ENCODE peak calls at places on chromosomes 4 and X, in seven cellular contexts. G is SK-N-SH, F is HCT116, T is K562, X is HepG2, N is H1, E is GM12878. Q is an unnamed sample.

GRCh38 chrX:38055170-38055847 is 49.0 kb downstream of the SYTL5 start:
- DNase-seq in F (no peak), T (no peak), G (no peak), X (no peak), N (no peak), E (peak), Q (no peak)

GRCh38 chr4:12852338-12853307 is 631.5 kb downstream of the RAB28 start:
- DNase-seq in F (peak), X (peak), N (no peak), E (no peak), G (peak), T (peak), Q (peak)

GRCh38 chrX:104254442-104255115 is at the start of gene ESX1:
- DNase-seq in N (peak), E (no peak), G (no peak), T (no peak), F (no peak), X (no peak), Q (no peak)

GRCh38 chr4:6747690-6748068 is 31.7 kb downstream of the BLOC1S4 start:
- DNase-seq in F (no peak), X (no peak), T (no peak), G (no peak), E (no peak), N (no peak), Q (peak)

GRCh38 chrX:15468036-15468435 is 25.1 kb downstream of the PIR start:
- DNase-seq in F (no peak), X (no peak), T (peak), G (peak), N (no peak), E (no peak), Q (peak)

GRCh38 chrX:69093960-69094935 is 71.0 kb downstream of the PJA1 start:
- DNase-seq in E (no peak), N (peak), G (peak), T (peak), X (peak), F (peak), Q (peak)

GRCh38 chr4:41611881-41612871 is 74.2 kb downstream of the LIMCH1 start:
- DNase-seq in G (peak), T (no peak), X (no peak), E (no peak), N (no peak), F (no peak), Q (no peak)

GRCh38 chrX:150779367-150779766 is 86.2 kb downstream of the MTMR1 start:
- DNase-seq in G (no peak), T (no peak), E (no peak), X (no peak), F (no peak), N (no peak), Q (no peak)

GRCh38 chrX:40469316-40469715 is 111.5 kb upstream of the ATP6AP2 start:
- DNase-seq in T (no peak), G (no peak), N (no peak), E (no peak), F (no peak), X (no peak), Q (peak)

GRCh38 chrX:109049416-109049815 is 313.1 kb upstream of the IRS4 start:
- DNase-seq in F (no peak), N (no peak), T (no peak), G (no peak), E (no peak), X (no peak), Q (no peak)

DNA sequence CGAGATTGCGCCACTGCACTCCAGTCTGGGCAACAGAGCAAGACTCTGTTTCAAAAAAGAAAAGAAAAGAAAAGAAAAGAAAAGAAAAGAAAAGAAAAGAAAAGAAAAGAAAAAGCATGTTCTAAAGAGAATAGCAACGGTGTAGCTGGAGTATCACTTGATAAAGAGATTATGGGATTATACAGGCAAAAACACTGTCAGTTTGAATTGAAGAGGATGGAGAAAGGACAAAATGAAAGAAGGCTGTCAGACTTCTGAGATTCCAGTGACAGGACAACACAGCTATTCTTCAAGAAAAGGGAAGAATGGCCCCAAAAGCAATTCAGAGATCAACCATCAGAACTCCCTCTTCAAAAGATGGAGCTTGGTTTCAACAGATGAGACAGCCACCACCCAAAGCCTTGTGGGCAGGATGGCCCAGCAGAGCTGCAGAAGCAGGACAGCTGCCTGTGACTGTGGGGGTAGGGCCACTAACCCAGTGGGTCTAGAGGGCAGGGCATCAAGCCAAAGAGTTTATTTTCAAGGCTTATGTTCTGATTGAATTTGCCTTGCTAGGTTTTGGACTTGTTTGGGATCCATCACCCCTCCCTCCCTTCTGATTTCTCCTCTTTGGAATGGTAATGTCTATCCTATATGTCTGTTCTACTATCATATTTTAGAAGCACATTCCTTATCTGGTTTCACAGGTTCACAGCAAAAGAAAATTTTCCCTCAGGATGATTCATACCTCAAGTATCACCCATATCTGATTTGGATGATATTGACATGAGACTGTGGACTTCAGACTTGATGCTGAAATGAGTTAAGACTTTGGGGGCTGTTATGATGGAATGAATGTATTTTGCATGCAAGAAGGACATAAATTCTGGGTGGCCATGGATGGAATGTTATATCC is 17.5 kb downstream of the RFC1 start:
- DNase-seq in F (no peak), X (peak), T (peak), G (no peak), E (no peak), N (no peak), Q (no peak)
- TF ChIP-seq JUND in F (no peak), X (no peak), T (peak), G (peak), E (no peak), N (no peak), Q (no peak)

GRCh38 chr4:120672558-120673147 is 249.9 kb downstream of the PRDM5 start:
- DNase-seq in T (no peak), E (no peak), F (no peak), N (no peak), G (no peak), X (no peak), Q (no peak)
- TF ChIP-seq JUND in T (no peak), E (no peak), F (no peak), N (no peak), G (no peak), X (no peak), Q (no peak)

DNA sequence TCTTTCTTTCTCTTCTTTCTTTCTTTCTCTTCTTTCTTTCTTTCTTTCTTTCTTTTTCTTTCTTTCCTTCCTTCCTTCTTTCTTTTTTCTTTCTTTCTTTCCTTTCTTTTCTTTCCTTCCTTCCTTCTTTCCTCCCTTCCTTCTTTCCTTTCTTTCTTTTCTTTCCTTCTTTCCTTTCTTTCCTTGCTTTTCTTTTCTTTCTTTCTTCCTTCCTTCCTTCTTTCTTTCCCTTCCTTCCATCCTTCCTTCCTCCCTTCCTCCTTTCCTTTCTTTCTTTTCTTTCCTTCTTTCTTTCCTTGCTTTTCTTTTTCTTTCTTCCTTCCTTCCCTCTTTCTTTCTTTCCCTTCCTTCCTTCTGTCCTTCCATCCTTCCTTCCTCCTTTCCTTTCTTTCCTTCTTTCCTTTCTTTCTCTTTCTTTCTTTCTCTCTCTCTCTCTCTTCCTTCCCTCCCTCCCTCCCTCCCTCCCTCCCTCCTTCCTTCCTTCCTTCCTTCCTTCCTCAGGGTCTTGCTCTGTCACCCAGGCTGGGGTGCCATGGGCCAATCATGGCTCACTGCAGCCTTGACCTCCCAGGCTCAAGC is 13.6 kb upstream of the SPARCL1 start:
- DNase-seq in T (no peak), F (no peak), N (no peak), X (no peak), G (no peak), E (no peak), Q (no peak)
- TF ChIP-seq JUND in T (no peak), F (no peak), N (no peak), X (no peak), G (no peak), E (no peak), Q (no peak)

GRCh38 chr4:112168719-112169500 is 23.7 kb downstream of the FAM241A start:
- DNase-seq in T (no peak), E (no peak), N (no peak), F (peak), G (no peak), X (no peak), Q (no peak)

GRCh38 chr4:112170451-112170993 is 25.3 kb downstream of the FAM241A start:
- DNase-seq in G (no peak), N (no peak), E (no peak), F (peak), X (peak), T (peak), Q (no peak)

GRCh38 chr4:112172180-112172579 is 26.9 kb downstream of the FAM241A start:
- DNase-seq in T (no peak), F (no peak), G (no peak), X (no peak), N (no peak), E (no peak), Q (no peak)

DNA sequence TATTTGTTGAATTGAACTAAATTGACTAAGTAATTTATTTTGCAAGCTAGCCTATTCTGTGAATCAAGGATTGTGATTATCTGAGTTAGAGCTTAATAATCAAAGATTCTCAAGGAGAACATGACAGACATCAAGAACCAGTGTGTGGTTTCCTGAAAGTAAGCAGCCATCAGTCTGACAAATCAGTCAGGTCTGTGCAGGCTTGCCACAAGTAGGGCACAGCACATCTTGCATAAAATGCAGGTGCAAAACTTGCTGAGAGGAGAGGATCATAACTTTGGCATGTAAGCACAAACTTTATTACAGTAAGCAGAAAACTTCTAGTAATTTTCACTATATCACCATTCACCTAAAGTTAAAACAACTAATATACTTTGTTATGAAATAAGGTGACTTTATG is 22.5 kb downstream of the FAM241A start:
- DNase-seq in E (no peak), G (no peak), N (no peak), T (no peak), F (no peak), X (no peak), Q (no peak)
- TF ChIP-seq JUND in E (no peak), G (no peak), N (no peak), T (no peak), F (no peak), X (no peak), Q (no peak)

DNA sequence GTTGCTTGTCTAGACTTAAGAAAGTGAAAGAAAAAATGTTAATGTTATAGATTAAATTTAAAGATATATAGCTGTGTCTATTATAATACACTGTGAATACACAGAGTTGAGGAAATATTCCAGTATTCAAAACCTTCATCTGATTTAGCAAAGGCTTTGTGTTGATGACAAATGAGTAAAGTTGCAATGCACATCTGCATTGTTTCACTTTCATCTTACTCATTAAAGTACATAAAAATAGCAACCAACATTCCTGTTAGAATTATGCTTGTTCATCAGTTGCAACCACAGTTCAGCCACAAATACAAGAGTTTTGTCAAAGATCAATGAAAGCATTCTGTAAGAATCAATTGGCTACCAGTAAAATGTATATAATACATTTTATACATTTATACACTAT is 346.4 kb upstream of the SLC7A11 start:
- DNase-seq in E (no peak), T (no peak), X (no peak), F (no peak), G (no peak), N (no peak), Q (no peak)
- TF ChIP-seq JUND in E (no peak), T (no peak), X (no peak), F (no peak), G (no peak), N (no peak), Q (no peak)

GRCh38 chrX:13752646-13753045 is 18.1 kb downstream of the OFD1 start:
- DNase-seq in E (no peak), N (no peak), G (no peak), T (no peak), X (no peak), F (no peak), Q (no peak)
- TF ChIP-seq JUND in E (no peak), N (no peak), G (no peak), T (no peak), X (no peak), F (no peak), Q (no peak)

DNA sequence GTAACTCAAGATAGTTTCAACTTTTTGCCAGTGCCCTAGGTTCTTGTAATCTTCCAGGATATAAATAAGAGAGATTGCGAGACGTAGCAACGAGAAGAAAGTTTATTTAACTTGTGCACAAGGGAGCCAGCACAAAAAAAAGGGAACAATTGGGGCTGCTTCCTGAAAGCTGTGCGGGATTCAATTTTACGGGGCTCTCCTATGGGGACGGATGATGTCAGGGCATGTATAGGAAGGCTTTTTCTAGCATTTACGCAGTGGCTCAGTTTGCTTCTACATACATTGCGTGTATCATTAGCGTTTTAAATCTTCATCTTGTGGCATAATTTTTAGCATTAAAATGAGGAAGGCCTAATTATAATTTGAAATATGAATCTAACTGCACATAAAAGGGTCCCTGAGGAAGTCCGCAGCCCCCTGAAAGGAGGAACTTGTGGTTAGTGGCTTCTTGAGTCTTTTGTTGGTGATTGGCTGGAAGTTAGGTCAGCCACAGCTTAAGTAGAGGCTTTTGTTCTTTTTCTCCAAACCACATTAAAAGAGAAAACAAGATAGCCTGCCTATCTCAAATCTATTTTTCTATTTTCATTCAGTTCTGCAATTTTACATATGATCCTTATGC is 668.2 kb upstream of the NDST4 start:
- DNase-seq in G (no peak), T (no peak), E (peak), N (no peak), F (no peak), X (no peak), Q (no peak)
- TF ChIP-seq JUND in G (no peak), T (no peak), E (no peak), N (no peak), F (no peak), X (no peak), Q (no peak)

GRCh38 chr4:21641696-21642095 is 306.9 kb downstream of the KCNIP4 start:
- DNase-seq in G (no peak), F (no peak), E (no peak), X (no peak), T (no peak), N (no peak), Q (no peak)
- TF ChIP-seq JUND in G (no peak), F (no peak), E (no peak), X (no peak), T (no peak), N (no peak), Q (no peak)

DNA sequence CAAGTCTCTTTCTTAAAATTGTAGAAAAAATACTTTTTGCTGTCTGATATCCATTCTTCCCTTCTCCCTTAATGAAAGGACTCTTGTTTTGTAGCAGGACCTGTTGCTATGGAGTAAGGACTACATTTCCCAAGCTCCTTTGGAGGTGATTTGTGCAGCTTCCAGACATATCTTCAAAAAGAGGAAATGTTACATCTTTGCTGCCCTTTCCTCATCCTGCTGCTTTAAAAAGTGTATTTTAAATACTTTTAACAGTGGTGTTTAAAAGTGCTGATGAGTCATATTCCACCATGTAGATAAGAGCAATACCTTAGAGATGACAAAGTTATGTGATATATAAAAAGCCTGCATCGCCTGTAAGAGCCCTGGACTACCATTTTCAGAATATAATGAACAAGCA is 98.7 kb downstream of the CFAP299 start:
- DNase-seq in E (no peak), N (no peak), F (no peak), G (no peak), T (no peak), X (no peak), Q (no peak)
- TF ChIP-seq JUND in E (no peak), N (no peak), F (no peak), G (no peak), T (peak), X (no peak), Q (no peak)

GRCh38 chr4:85491527-85491926 is 16.6 kb downstream of the ARHGAP24 start:
- DNase-seq in E (no peak), F (no peak), X (no peak), N (no peak), T (no peak), G (no peak), Q (no peak)
- TF ChIP-seq JUND in E (no peak), F (no peak), X (no peak), N (no peak), T (no peak), G (no peak), Q (no peak)